ENCODE peak calls at places on chromosomes 16 and 17, in five cellular contexts. M is NCI-H187, P is retinal pigment epithelial cell, J is dermis blood vessel endothelial cell, O is natural killer cell. D is an unnamed sample.

GRCh38 chr16:78289844-78290277 is 190.4 kb downstream of the WWOX start:
- DNase-seq in M (no peak), P (no peak), J (no peak), O (no peak), D (no peak)

GRCh38 chr17:15896277-15896676 is 48.7 kb upstream of the ADORA2B start:
- DNase-seq in M (no peak), P (no peak), J (no peak), O (no peak), D (no peak)

GRCh38 chr16:17334096-17334495 is 136.7 kb downstream of the XYLT1 start:
- DNase-seq in M (no peak), P (peak; percentile 44), J (peak; percentile 10), O (no peak), D (no peak)

GRCh38 chr17:12250973-12251372 is 230.3 kb downstream of the MAP2K4 start:
- DNase-seq in M (no peak), P (no peak), J (no peak), O (no peak), D (no peak)

GRCh38 chr16:72997141-72997542 is 50.8 kb downstream of the ZFHX3 start:
- DNase-seq in M (no peak), P (no peak), J (no peak), O (no peak), D (no peak)

GRCh38 chr17:49241763-49242312 is 11.3 kb upstream of the PHOSPHO1 start:
- DNase-seq in M (no peak), P (no peak), J (no peak), O (no peak), D (no peak)

GRCh38 chr16:49602201-49603041 is 228.8 kb downstream of the C16orf78 start:
- DNase-seq in M (no peak), P (no peak), J (no peak), O (no peak), D (no peak)

GRCh38 chr16:13957197-13958078 is 37.5 kb downstream of the ERCC4 start:
- DNase-seq in M (no peak), P (peak; percentile 79), J (peak; percentile 93), O (no peak), D (peak; percentile 38)

GRCh38 chr17:41521574-41522261 is 3.0 kb upstream of the KRT15 start:
- DNase-seq in M (no peak), P (no peak), J (peak; percentile 86), O (no peak), D (no peak)

GRCh38 chr17:79835953-79836951 is 3.0 kb downstream of the CBX4 start:
- DNase-seq in M (peak; percentile 81), P (no peak), J (no peak), O (no peak), D (peak; percentile 77)

GRCh38 chr17:18225121-18225561 is 294 bp upstream of the LLGL1 start:
- DNase-seq in M (peak; percentile 56), P (peak; percentile 67), J (peak; percentile 97), O (peak; percentile 95), D (peak; percentile 86)

GRCh38 chr17:21464611-21465021 is 88.5 kb downstream of the KCNJ12 start:
- DNase-seq in M (no peak), P (no peak), J (no peak), O (no peak), D (no peak)

GRCh38 chr17:29393451-29393850 is 3.3 kb downstream of the TAOK1 start:
- DNase-seq in M (no peak), P (no peak), J (peak; percentile 16), O (no peak), D (no peak)

GRCh38 chr17:64398330-64398729 is 7.7 kb upstream of the PECAM1 start:
- DNase-seq in M (no peak), P (no peak), J (no peak), O (no peak), D (no peak)

GRCh38 chr17:72477529-72477928 is 356.7 kb downstream of the SOX9 start:
- DNase-seq in M (no peak), P (no peak), J (no peak), O (no peak), D (no peak)

GRCh38 chr16:77406680-77407079 is 28.2 kb downstream of the ADAMTS18 start:
- DNase-seq in M (no peak), P (no peak), J (peak; percentile 56), O (no peak), D (no peak)

GRCh38 chr17:56440391-56440790 is 153.1 kb upstream of the NOG start:
- DNase-seq in M (no peak), P (peak; percentile 23), J (no peak), O (no peak), D (no peak)

GRCh38 chr17:48725005-48725293 is 2.0 kb downstream of the PRAC2 start:
- DNase-seq in M (no peak), P (no peak), J (peak; percentile 12), O (no peak), D (no peak)

GRCh38 chr17:1137465-1137894 is 42.3 kb downstream of the ABR start:
- DNase-seq in M (peak; percentile 33), P (no peak), J (peak; percentile 41), O (no peak), D (peak; percentile 77)

GRCh38 chr16:87824016-87824990 is 45.0 kb downstream of the SLC7A5 start:
- DNase-seq in M (no peak), P (no peak), J (no peak), O (no peak), D (no peak)

GRCh38 chr16:81292936-81293335 is 21.8 kb upstream of the GAN start:
- DNase-seq in M (no peak), P (no peak), J (no peak), O (no peak), D (no peak)

GRCh38 chr16:84851192-84852127 is 31.7 kb downstream of the CRISPLD2 start:
- DNase-seq in M (no peak), P (no peak), J (no peak), O (no peak), D (peak; percentile 44)

GRCh38 chr16:84357191-84357651 is 11.1 kb upstream of the ATP2C2 start:
- DNase-seq in M (no peak), P (no peak), J (no peak), O (no peak), D (no peak)

D was measured in NCI-H748 treated with DMSO at 0.1 percent for 48 hours.